ENCODE peak calls at places on chromosomes 1 and 21, in eight cellular contexts. One of them, this sample, is unnamed.

GRCh38 chr1:20058531-20058930 is 11.5 kb upstream of the PLA2G5 start:
- DNase-seq in colonic mucosa: peak; percentile 16
- DNase-seq in neuronal stem cell: no peak
- DNase-seq in GM12878: no peak
- DNase-seq in keratinocyte: peak; percentile 32
- DNase-seq in adrenal gland: no peak
- DNase-seq in H9: no peak
- DNase-seq in effector memory CD4-positive, alpha-beta T cell: no peak
- DNase-seq in this sample: no peak

GRCh38 chr1:180252638-180253536 is 22.8 kb downstream of the LHX4 start:
- DNase-seq in colonic mucosa: peak; percentile 86
- DNase-seq in neuronal stem cell: no peak
- DNase-seq in GM12878: peak; percentile 37
- DNase-seq in keratinocyte: peak; percentile 42
- DNase-seq in adrenal gland: peak; percentile 77
- DNase-seq in H9: peak; percentile 83
- DNase-seq in effector memory CD4-positive, alpha-beta T cell: peak; percentile 32
- DNase-seq in this sample: peak; percentile 38

GRCh38 chr1:243730499-243731150 is 119.4 kb downstream of the AKT3 start:
- DNase-seq in colonic mucosa: no peak
- DNase-seq in neuronal stem cell: no peak
- DNase-seq in GM12878: no peak
- DNase-seq in keratinocyte: no peak
- DNase-seq in adrenal gland: no peak
- DNase-seq in H9: no peak
- DNase-seq in effector memory CD4-positive, alpha-beta T cell: no peak
- DNase-seq in this sample: no peak

GRCh38 chr1:43729816-43730463 is 22.6 kb downstream of the ST3GAL3 start:
- DNase-seq in colonic mucosa: no peak
- DNase-seq in neuronal stem cell: no peak
- DNase-seq in GM12878: no peak
- DNase-seq in keratinocyte: no peak
- DNase-seq in adrenal gland: no peak
- DNase-seq in H9: no peak
- DNase-seq in effector memory CD4-positive, alpha-beta T cell: no peak
- DNase-seq in this sample: no peak

GRCh38 chr1:174982971-174983689 is 16.6 kb upstream of the CACYBP start:
- DNase-seq in colonic mucosa: peak; percentile 61
- DNase-seq in neuronal stem cell: peak; percentile 36
- DNase-seq in GM12878: no peak
- DNase-seq in keratinocyte: no peak
- DNase-seq in adrenal gland: no peak
- DNase-seq in H9: no peak
- DNase-seq in effector memory CD4-positive, alpha-beta T cell: no peak
- DNase-seq in this sample: peak; percentile 41

GRCh38 chr21:42102516-42102915 is 31.4 kb downstream of the UMODL1 start:
- DNase-seq in colonic mucosa: no peak
- DNase-seq in neuronal stem cell: no peak
- DNase-seq in GM12878: no peak
- DNase-seq in keratinocyte: no peak
- DNase-seq in adrenal gland: no peak
- DNase-seq in H9: no peak
- DNase-seq in effector memory CD4-positive, alpha-beta T cell: no peak
- DNase-seq in this sample: no peak

GRCh38 chr1:10646347-10646861 is 150.0 kb downstream of the CASZ1 start:
- DNase-seq in colonic mucosa: peak; percentile 37
- DNase-seq in neuronal stem cell: no peak
- DNase-seq in GM12878: no peak
- DNase-seq in keratinocyte: peak; percentile 76
- DNase-seq in adrenal gland: no peak
- DNase-seq in H9: no peak
- DNase-seq in effector memory CD4-positive, alpha-beta T cell: no peak
- DNase-seq in this sample: no peak

GRCh38 chr1:6461538-6462411 is 4.2 kb downstream of the TNFRSF25 start:
- DNase-seq in colonic mucosa: no peak
- DNase-seq in neuronal stem cell: no peak
- DNase-seq in GM12878: no peak
- DNase-seq in keratinocyte: no peak
- DNase-seq in adrenal gland: no peak
- DNase-seq in H9: no peak
- DNase-seq in effector memory CD4-positive, alpha-beta T cell: no peak
- DNase-seq in this sample: no peak

GRCh38 chr21:34835526-34835925 is 166.7 kb downstream of the CLIC6 start:
- DNase-seq in colonic mucosa: no peak
- DNase-seq in neuronal stem cell: no peak
- DNase-seq in GM12878: no peak
- DNase-seq in keratinocyte: no peak
- DNase-seq in adrenal gland: peak; percentile 47
- DNase-seq in H9: peak; percentile 52
- DNase-seq in effector memory CD4-positive, alpha-beta T cell: no peak
- DNase-seq in this sample: no peak

GRCh38 chr1:229664133-229664689 is 38.2 kb downstream of the URB2 start:
- DNase-seq in colonic mucosa: no peak
- DNase-seq in neuronal stem cell: no peak
- DNase-seq in GM12878: peak; percentile 69
- DNase-seq in keratinocyte: peak; percentile 54
- DNase-seq in adrenal gland: no peak
- DNase-seq in H9: no peak
- DNase-seq in effector memory CD4-positive, alpha-beta T cell: peak; percentile 55
- DNase-seq in this sample: peak; percentile 68

GRCh38 chr1:71089536-71090270 is 8.9 kb upstream of the ZRANB2 start:
- DNase-seq in colonic mucosa: no peak
- DNase-seq in neuronal stem cell: no peak
- DNase-seq in GM12878: no peak
- DNase-seq in keratinocyte: no peak
- DNase-seq in adrenal gland: no peak
- DNase-seq in H9: no peak
- DNase-seq in effector memory CD4-positive, alpha-beta T cell: no peak
- DNase-seq in this sample: no peak

GRCh38 chr1:58722967-58723366 is 23.1 kb upstream of the MYSM1 start:
- DNase-seq in colonic mucosa: no peak
- DNase-seq in neuronal stem cell: no peak
- DNase-seq in GM12878: no peak
- DNase-seq in keratinocyte: no peak
- DNase-seq in adrenal gland: no peak
- DNase-seq in H9: no peak
- DNase-seq in effector memory CD4-positive, alpha-beta T cell: no peak
- DNase-seq in this sample: no peak

GRCh38 chr1:60483471-60483870 is 409.9 kb upstream of the C1orf87 start:
- DNase-seq in colonic mucosa: no peak
- DNase-seq in neuronal stem cell: no peak
- DNase-seq in GM12878: no peak
- DNase-seq in keratinocyte: no peak
- DNase-seq in adrenal gland: no peak
- DNase-seq in H9: no peak
- DNase-seq in effector memory CD4-positive, alpha-beta T cell: no peak
- DNase-seq in this sample: no peak

GRCh38 chr1:178094752-178095645 is 1.1 kb downstream of the RASAL2 start:
- DNase-seq in colonic mucosa: no peak
- DNase-seq in neuronal stem cell: no peak
- DNase-seq in GM12878: no peak
- DNase-seq in keratinocyte: no peak
- DNase-seq in adrenal gland: no peak
- DNase-seq in H9: no peak
- DNase-seq in effector memory CD4-positive, alpha-beta T cell: no peak
- DNase-seq in this sample: no peak

GRCh38 chr21:38712076-38712475 is 93.7 kb upstream of the ETS2 start:
- DNase-seq in colonic mucosa: peak; percentile 56
- DNase-seq in neuronal stem cell: no peak
- DNase-seq in GM12878: no peak
- DNase-seq in keratinocyte: no peak
- DNase-seq in adrenal gland: no peak
- DNase-seq in H9: peak; percentile 78
- DNase-seq in effector memory CD4-positive, alpha-beta T cell: no peak
- DNase-seq in this sample: no peak

GRCh38 chr1:91864017-91864700 is 21.8 kb downstream of the TGFBR3 start:
- DNase-seq in colonic mucosa: no peak
- DNase-seq in neuronal stem cell: no peak
- DNase-seq in GM12878: no peak
- DNase-seq in keratinocyte: peak; percentile 26
- DNase-seq in adrenal gland: no peak
- DNase-seq in H9: no peak
- DNase-seq in effector memory CD4-positive, alpha-beta T cell: no peak
- DNase-seq in this sample: no peak

GRCh38 chr1:1437033-1437903 is 1.8 kb downstream of the VWA1 start:
- DNase-seq in colonic mucosa: no peak
- DNase-seq in neuronal stem cell: no peak
- DNase-seq in GM12878: no peak
- DNase-seq in keratinocyte: no peak
- DNase-seq in adrenal gland: no peak
- DNase-seq in H9: no peak
- DNase-seq in effector memory CD4-positive, alpha-beta T cell: no peak
- DNase-seq in this sample: no peak

GRCh38 chr1:24186993-24187790 is at the start of gene IFNLR1:
- DNase-seq in colonic mucosa: peak; percentile 86
- DNase-seq in neuronal stem cell: no peak
- DNase-seq in GM12878: no peak
- DNase-seq in keratinocyte: no peak
- DNase-seq in adrenal gland: peak; percentile 85
- DNase-seq in H9: peak; percentile 89
- DNase-seq in effector memory CD4-positive, alpha-beta T cell: peak; percentile 63
- DNase-seq in this sample: peak; percentile 70

GRCh38 chr1:225879521-225880209 is 2.5 kb downstream of the TMEM63A start:
- DNase-seq in colonic mucosa: peak; percentile 81
- DNase-seq in neuronal stem cell: no peak
- DNase-seq in GM12878: no peak
- DNase-seq in keratinocyte: no peak
- DNase-seq in adrenal gland: no peak
- DNase-seq in H9: no peak
- DNase-seq in effector memory CD4-positive, alpha-beta T cell: no peak
- DNase-seq in this sample: no peak

GRCh38 chr1:59688976-59689375 is 125.8 kb upstream of the HOOK1 start:
- DNase-seq in colonic mucosa: no peak
- DNase-seq in neuronal stem cell: no peak
- DNase-seq in GM12878: no peak
- DNase-seq in keratinocyte: no peak
- DNase-seq in adrenal gland: no peak
- DNase-seq in H9: no peak
- DNase-seq in effector memory CD4-positive, alpha-beta T cell: no peak
- DNase-seq in this sample: no peak

GRCh38 chr1:231062500-231063270 is 22.6 kb upstream of the FAM89A start:
- DNase-seq in colonic mucosa: no peak
- DNase-seq in neuronal stem cell: no peak
- DNase-seq in GM12878: no peak
- DNase-seq in keratinocyte: no peak
- DNase-seq in adrenal gland: no peak
- DNase-seq in H9: no peak
- DNase-seq in effector memory CD4-positive, alpha-beta T cell: no peak
- DNase-seq in this sample: no peak

GRCh38 chr1:225156254-225156653 is 226.8 kb downstream of the DNAH14 start:
- DNase-seq in colonic mucosa: no peak
- DNase-seq in neuronal stem cell: no peak
- DNase-seq in GM12878: no peak
- DNase-seq in keratinocyte: no peak
- DNase-seq in adrenal gland: no peak
- DNase-seq in H9: no peak
- DNase-seq in effector memory CD4-positive, alpha-beta T cell: no peak
- DNase-seq in this sample: no peak

GRCh38 chr1:145690587-145691558 is 16.3 kb downstream of the PDZK1 start:
- DNase-seq in colonic mucosa: no peak
- DNase-seq in neuronal stem cell: no peak
- DNase-seq in GM12878: peak; percentile 51
- DNase-seq in keratinocyte: no peak
- DNase-seq in adrenal gland: no peak
- DNase-seq in H9: no peak
- DNase-seq in effector memory CD4-positive, alpha-beta T cell: no peak
- DNase-seq in this sample: no peak

GRCh38 chr1:23979387-23980005 is 631 bp downstream of the SRSF10 start:
- DNase-seq in colonic mucosa: peak; percentile 36
- DNase-seq in neuronal stem cell: no peak
- DNase-seq in GM12878: no peak
- DNase-seq in keratinocyte: no peak
- DNase-seq in adrenal gland: no peak
- DNase-seq in H9: no peak
- DNase-seq in effector memory CD4-positive, alpha-beta T cell: no peak
- DNase-seq in this sample: no peak

GRCh38 chr1:205032512-205032911 is 10.5 kb upstream of the CNTN2 start:
- DNase-seq in colonic mucosa: no peak
- DNase-seq in neuronal stem cell: no peak
- DNase-seq in GM12878: no peak
- DNase-seq in keratinocyte: no peak
- DNase-seq in adrenal gland: no peak
- DNase-seq in H9: no peak
- DNase-seq in effector memory CD4-positive, alpha-beta T cell: no peak
- DNase-seq in this sample: no peak

GRCh38 chr1:91314643-91315042 is 90.0 kb downstream of the HFM1 start:
- DNase-seq in colonic mucosa: no peak
- DNase-seq in neuronal stem cell: no peak
- DNase-seq in GM12878: no peak
- DNase-seq in keratinocyte: no peak
- DNase-seq in adrenal gland: no peak
- DNase-seq in H9: no peak
- DNase-seq in effector memory CD4-positive, alpha-beta T cell: no peak
- DNase-seq in this sample: no peak

GRCh38 chr1:111203681-111204210 is 3.3 kb upstream of the DENND2D start:
- DNase-seq in colonic mucosa: peak; percentile 88
- DNase-seq in neuronal stem cell: no peak
- DNase-seq in GM12878: peak; percentile 77
- DNase-seq in keratinocyte: no peak
- DNase-seq in adrenal gland: peak; percentile 75
- DNase-seq in H9: no peak
- DNase-seq in effector memory CD4-positive, alpha-beta T cell: peak; percentile 88
- DNase-seq in this sample: peak; percentile 61

GRCh38 chr1:247131236-247131635 is 27.1 kb upstream of the ZNF669 start:
- DNase-seq in colonic mucosa: no peak
- DNase-seq in neuronal stem cell: no peak
- DNase-seq in GM12878: no peak
- DNase-seq in keratinocyte: no peak
- DNase-seq in adrenal gland: no peak
- DNase-seq in H9: no peak
- DNase-seq in effector memory CD4-positive, alpha-beta T cell: no peak
- DNase-seq in this sample: no peak
- H3K9me3 ChIP-seq in colonic mucosa: no peaks in the 10 kb centered on the region
- H3K9me3 ChIP-seq in neuronal stem cell: peaks cover 22% of the 10 kb centered on the region
- H3K9me3 ChIP-seq in GM12878: peaks cover 11% of the 10 kb centered on the region
- H3K9me3 ChIP-seq in keratinocyte: peaks cover 5% of the 10 kb centered on the region
- H3K9me3 ChIP-seq in adrenal gland: no peaks in the 10 kb centered on the region
- H3K9me3 ChIP-seq in H9: no peaks in the 10 kb centered on the region
- H3K9me3 ChIP-seq in effector memory CD4-positive, alpha-beta T cell: peaks cover 5% of the 10 kb centered on the region
- H3K9me3 ChIP-seq in this sample: peaks cover 10% of the 10 kb centered on the region

GRCh38 chr21:37393030-37393429 is 26.5 kb downstream of the DYRK1A start:
- DNase-seq in colonic mucosa: no peak
- DNase-seq in neuronal stem cell: no peak
- DNase-seq in GM12878: no peak
- DNase-seq in keratinocyte: no peak
- DNase-seq in adrenal gland: no peak
- DNase-seq in H9: no peak
- DNase-seq in effector memory CD4-positive, alpha-beta T cell: no peak
- DNase-seq in this sample: no peak
- H3K9me3 ChIP-seq in colonic mucosa: no peaks in the 10 kb centered on the region
- H3K9me3 ChIP-seq in neuronal stem cell: peaks cover 26% of the 10 kb centered on the region
- H3K9me3 ChIP-seq in GM12878: no peaks in the 10 kb centered on the region
- H3K9me3 ChIP-seq in keratinocyte: no peaks in the 10 kb centered on the region
- H3K9me3 ChIP-seq in adrenal gland: no peaks in the 10 kb centered on the region
- H3K9me3 ChIP-seq in H9: no peaks in the 10 kb centered on the region
- H3K9me3 ChIP-seq in effector memory CD4-positive, alpha-beta T cell: no peaks in the 10 kb centered on the region
- H3K9me3 ChIP-seq in this sample: no peaks in the 10 kb centered on the region

GRCh38 chr1:3114131-3114744 is 45.2 kb downstream of the PRDM16 start:
- DNase-seq in colonic mucosa: no peak
- DNase-seq in neuronal stem cell: no peak
- DNase-seq in GM12878: no peak
- DNase-seq in keratinocyte: no peak
- DNase-seq in adrenal gland: no peak
- DNase-seq in H9: no peak
- DNase-seq in effector memory CD4-positive, alpha-beta T cell: no peak
- DNase-seq in this sample: no peak
- H3K9me3 ChIP-seq in colonic mucosa: no peaks in the 10 kb centered on the region
- H3K9me3 ChIP-seq in neuronal stem cell: no peaks in the 10 kb centered on the region
- H3K9me3 ChIP-seq in GM12878: no peaks in the 10 kb centered on the region
- H3K9me3 ChIP-seq in keratinocyte: peaks cover 15% of the 10 kb centered on the region
- H3K9me3 ChIP-seq in adrenal gland: no peaks in the 10 kb centered on the region
- H3K9me3 ChIP-seq in H9: no peaks in the 10 kb centered on the region
- H3K9me3 ChIP-seq in effector memory CD4-positive, alpha-beta T cell: no peaks in the 10 kb centered on the region
- H3K9me3 ChIP-seq in this sample: no peaks in the 10 kb centered on the region

GRCh38 chr1:79271759-79272158 is 265.2 kb upstream of the ADGRL4 start:
- DNase-seq in colonic mucosa: no peak
- DNase-seq in neuronal stem cell: no peak
- DNase-seq in GM12878: no peak
- DNase-seq in keratinocyte: no peak
- DNase-seq in adrenal gland: no peak
- DNase-seq in H9: no peak
- DNase-seq in effector memory CD4-positive, alpha-beta T cell: no peak
- DNase-seq in this sample: no peak
- H3K9me3 ChIP-seq in colonic mucosa: no peaks in the 10 kb centered on the region
- H3K9me3 ChIP-seq in neuronal stem cell: peaks cover 15% of the 10 kb centered on the region
- H3K9me3 ChIP-seq in GM12878: no peaks in the 10 kb centered on the region
- H3K9me3 ChIP-seq in keratinocyte: no peaks in the 10 kb centered on the region
- H3K9me3 ChIP-seq in adrenal gland: no peaks in the 10 kb centered on the region
- H3K9me3 ChIP-seq in H9: no peaks in the 10 kb centered on the region
- H3K9me3 ChIP-seq in effector memory CD4-positive, alpha-beta T cell: no peaks in the 10 kb centered on the region
- H3K9me3 ChIP-seq in this sample: peaks cover 2% of the 10 kb centered on the region